ENCODE peak calls at places on chromosomes 13 and 19, in seven cellular contexts. S is mucosa of descending colon, L is fibroblast of lung, I is uterus, F is breast epithelium, Z is cardiac fibroblast, K is PC-3. Q is an unnamed sample.

GRCh38 chr19:7152568-7152967 is 83.1 kb downstream of the ZNF557 start:
- DNase-seq in L (peak), I (no peak), S (no peak), K (no peak), F (no peak), Z (no peak), Q (peak)

GRCh38 chr19:7617172-7617571 is 12.2 kb downstream of the XAB2 start:
- DNase-seq in K (no peak), S (no peak), L (no peak), F (no peak), I (no peak), Z (no peak), Q (no peak)

GRCh38 chr19:3423183-3423829 is 56.9 kb downstream of the NFIC start:
- DNase-seq in Z (peak), I (no peak), K (no peak), S (no peak), L (no peak), F (no peak), Q (no peak)

GRCh38 chr13:25752957-25753540 is 298.8 kb downstream of the SHISA2 start:
- DNase-seq in Z (peak), L (peak), K (peak), I (peak), S (peak), F (no peak), Q (no peak)

GRCh38 chr19:46713781-46714522 is 3.0 kb downstream of the PRKD2 start:
- DNase-seq in Z (peak), I (peak), F (peak), L (peak), S (peak), K (peak), Q (peak)

GRCh38 chr19:38924383-38924782 is 6.2 kb downstream of the SARS2 start:
- DNase-seq in K (no peak), L (no peak), S (no peak), I (no peak), F (no peak), Z (no peak), Q (no peak)

GRCh38 chr13:93226623-93227279 is at the start of gene GPC6:
- DNase-seq in S (peak), I (no peak), Z (peak), F (no peak), L (peak), K (peak), Q (peak)

GRCh38 chr19:40216013-40216776 is 2.0 kb downstream of the TTC9B start:
- DNase-seq in F (no peak), I (no peak), K (no peak), S (no peak), Z (no peak), L (no peak), Q (no peak)

DNA sequence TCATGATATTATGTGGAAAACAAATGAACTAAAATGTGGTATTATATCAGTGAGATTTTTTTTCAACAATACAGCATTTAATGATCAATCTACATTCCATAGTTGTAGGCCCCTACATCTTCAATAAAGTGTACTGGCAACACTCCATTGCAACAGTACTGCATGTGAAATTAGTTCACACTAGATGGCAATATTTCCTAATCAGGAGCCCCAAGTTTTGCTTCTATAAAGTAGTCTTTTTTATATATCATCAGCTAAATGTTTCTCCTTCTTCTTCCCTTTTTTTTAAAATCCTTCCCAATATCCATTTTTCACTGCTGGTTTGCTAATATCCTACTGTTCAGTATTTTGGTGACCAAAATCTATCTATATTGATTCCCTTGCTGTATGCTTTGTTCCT is 528.3 kb upstream of the ATXN8OS start:
- DNase-seq in Z (no peak), L (no peak), S (no peak), K (peak), I (no peak), F (no peak), Q (no peak)
- TF ChIP-seq CTCF in Z (no peak), L (no peak), S (no peak), K (peak), I (no peak), F (no peak), Q (no peak)

GRCh38 chr19:42024622-42025111 is 30.6 kb upstream of the ATP1A3 start:
- DNase-seq in L (peak), F (no peak), K (no peak), S (no peak), I (peak), Z (peak), Q (no peak)

GRCh38 chr19:42023943-42024260 is 29.9 kb upstream of the ATP1A3 start:
- DNase-seq in Z (no peak), L (no peak), S (no peak), F (no peak), I (no peak), K (no peak), Q (no peak)

GRCh38 chr19:42022616-42023015 is 28.6 kb upstream of the ATP1A3 start:
- DNase-seq in Z (no peak), I (no peak), S (no peak), L (no peak), K (no peak), F (no peak), Q (no peak)

GRCh38 chr19:42021185-42021584 is 27.2 kb upstream of the ATP1A3 start:
- DNase-seq in I (no peak), Z (no peak), F (no peak), K (no peak), L (no peak), S (no peak), Q (no peak)

GRCh38 chr19:42023121-42023942 is 29.3 kb upstream of the ATP1A3 start:
- DNase-seq in K (peak), L (peak), Z (peak), S (peak), F (no peak), I (no peak), Q (peak)
- TF ChIP-seq CTCF in K (peak), L (no peak), Z (peak), S (peak), F (no peak), I (no peak), Q (peak)

DNA sequence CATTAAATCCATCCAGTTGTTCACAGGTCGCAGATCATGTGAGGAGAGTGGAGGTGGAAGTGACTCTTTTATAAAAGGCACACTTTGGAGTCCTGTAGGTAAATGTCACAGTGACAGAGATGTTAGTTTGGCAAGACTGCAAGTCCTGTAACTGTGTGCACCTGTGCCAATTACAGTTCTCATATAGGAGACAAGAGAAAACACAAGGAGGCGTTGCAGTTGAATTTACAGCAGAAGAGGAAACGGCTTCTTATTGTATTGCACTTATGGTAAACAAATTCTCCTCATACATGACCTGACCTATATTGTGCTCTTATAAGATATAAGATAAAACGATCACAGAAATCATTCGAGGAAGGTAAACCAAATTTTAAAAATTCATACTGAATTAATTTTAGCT is 732.8 kb upstream of the SLC10A2 start:
- DNase-seq in L (no peak), S (no peak), K (peak), Z (no peak), F (no peak), I (no peak), Q (no peak)
- TF ChIP-seq CTCF in L (no peak), S (no peak), K (peak), Z (no peak), F (no peak), I (no peak), Q (no peak)

DNA sequence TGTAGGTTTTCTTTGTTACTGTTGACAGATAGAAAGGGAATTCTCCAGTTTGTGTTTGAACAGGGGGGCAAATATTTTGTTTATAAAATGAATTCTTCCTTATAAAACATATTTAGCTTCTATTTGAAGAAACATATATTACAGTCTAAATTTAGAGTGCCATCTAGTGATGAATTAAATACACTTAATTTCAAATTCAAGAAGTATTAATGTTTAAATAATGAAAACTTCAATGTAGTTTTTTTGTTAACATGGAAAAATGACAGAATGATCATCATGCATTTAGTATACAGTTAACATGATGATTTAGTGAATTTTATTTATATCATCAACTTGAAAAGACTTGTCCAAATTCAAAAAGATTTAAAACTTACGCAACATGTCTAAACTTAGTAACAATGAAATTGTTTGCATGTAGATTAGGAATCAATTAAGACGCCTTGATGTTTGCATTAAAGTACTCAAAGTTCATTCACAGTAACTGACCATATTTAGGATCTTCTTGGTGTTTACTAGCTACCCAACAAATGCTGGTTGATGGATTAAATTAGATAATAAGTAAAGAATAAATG is 765.9 kb upstream of the SLITRK1 start:
- DNase-seq in Z (peak), F (no peak), L (no peak), I (no peak), S (no peak), K (peak), Q (no peak)
- TF ChIP-seq CTCF in Z (peak), F (no peak), L (no peak), I (no peak), S (no peak), K (peak), Q (no peak)

DNA sequence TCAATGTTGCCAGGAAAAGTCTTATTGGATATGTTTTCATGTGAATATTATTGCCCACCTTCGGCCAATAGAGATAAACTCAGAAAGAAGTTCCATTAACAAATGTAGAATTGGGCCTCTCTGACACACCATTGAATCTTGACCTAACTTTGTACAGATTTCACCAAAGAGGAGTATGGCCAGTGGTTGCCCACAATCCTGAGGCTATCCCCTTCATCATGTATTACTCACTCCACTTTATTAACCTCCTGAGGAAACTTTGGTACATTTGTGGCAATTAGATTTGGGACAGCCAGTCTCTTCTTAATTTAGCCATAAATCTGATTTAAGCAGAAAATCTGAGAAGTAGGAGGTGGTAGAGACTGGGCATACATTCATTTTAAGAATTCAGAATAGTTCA is 53.3 kb upstream of the POSTN start:
- DNase-seq in F (no peak), S (no peak), L (peak), Z (no peak), K (peak), I (no peak), Q (no peak)
- TF ChIP-seq CTCF in F (no peak), S (no peak), L (no peak), Z (no peak), K (no peak), I (no peak), Q (no peak)

GRCh38 chr13:39675904-39676303 is 20.4 kb downstream of the COG6 start:
- DNase-seq in Z (peak), L (peak), S (no peak), I (no peak), K (no peak), F (no peak), Q (no peak)

GRCh38 chr13:39672378-39673132 is 17.1 kb downstream of the COG6 start:
- DNase-seq in S (no peak), L (no peak), Z (no peak), F (no peak), K (no peak), I (no peak), Q (no peak)

GRCh38 chr13:39682310-39682709 is 26.8 kb downstream of the COG6 start:
- DNase-seq in S (no peak), L (no peak), Z (no peak), I (no peak), K (no peak), F (no peak), Q (no peak)

DNA sequence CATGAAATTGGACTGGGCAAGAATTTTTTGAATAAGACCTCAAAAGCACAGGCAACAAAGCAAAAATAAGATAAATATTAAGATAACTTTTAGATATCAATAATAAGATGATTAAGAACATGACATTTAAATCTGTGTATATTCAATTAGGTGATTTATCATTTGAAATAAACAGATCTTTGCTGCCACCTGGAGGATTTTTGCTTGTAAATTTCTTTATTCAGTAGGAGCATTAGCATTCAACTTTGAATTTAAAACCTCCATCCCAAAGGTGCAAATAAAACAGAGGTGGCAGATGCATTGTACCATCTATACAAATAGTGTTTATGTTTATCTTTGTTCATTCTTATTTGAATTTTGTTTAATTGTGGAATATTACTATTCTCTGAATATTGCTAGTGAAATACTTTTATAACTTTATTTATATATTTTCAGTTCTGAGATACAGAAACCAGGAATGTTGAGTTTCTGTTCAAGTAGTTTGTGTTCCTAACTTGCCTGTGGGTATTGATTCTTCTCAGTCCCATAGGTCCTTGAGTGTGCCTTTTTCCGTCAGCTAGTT is 20.9 kb downstream of the COG6 start:
- DNase-seq in I (no peak), K (peak), L (peak), S (peak), Z (peak), F (no peak), Q (no peak)
- TF ChIP-seq CTCF in I (peak), K (peak), L (no peak), S (no peak), Z (peak), F (peak), Q (peak)

GRCh38 chr19:50331187-50332013 is 2.2 kb upstream of the KCNC3 start:
- DNase-seq in S (no peak), L (no peak), K (no peak), Z (no peak), F (no peak), I (no peak), Q (peak)

GRCh38 chr19:50327461-50328256 is 1.5 kb downstream of the KCNC3 start:
- DNase-seq in Z (no peak), I (no peak), S (no peak), K (no peak), F (no peak), L (no peak), Q (no peak)

GRCh38 chr19:50328257-50329145 is 676 bp downstream of the KCNC3 start:
- DNase-seq in Z (peak), S (peak), F (no peak), L (no peak), I (no peak), K (peak), Q (peak)

GRCh38 chr19:50330365-50331078 is 1.3 kb upstream of the KCNC3 start:
- DNase-seq in Z (peak), K (peak), L (peak), I (peak), S (peak), F (peak), Q (peak)

DNA sequence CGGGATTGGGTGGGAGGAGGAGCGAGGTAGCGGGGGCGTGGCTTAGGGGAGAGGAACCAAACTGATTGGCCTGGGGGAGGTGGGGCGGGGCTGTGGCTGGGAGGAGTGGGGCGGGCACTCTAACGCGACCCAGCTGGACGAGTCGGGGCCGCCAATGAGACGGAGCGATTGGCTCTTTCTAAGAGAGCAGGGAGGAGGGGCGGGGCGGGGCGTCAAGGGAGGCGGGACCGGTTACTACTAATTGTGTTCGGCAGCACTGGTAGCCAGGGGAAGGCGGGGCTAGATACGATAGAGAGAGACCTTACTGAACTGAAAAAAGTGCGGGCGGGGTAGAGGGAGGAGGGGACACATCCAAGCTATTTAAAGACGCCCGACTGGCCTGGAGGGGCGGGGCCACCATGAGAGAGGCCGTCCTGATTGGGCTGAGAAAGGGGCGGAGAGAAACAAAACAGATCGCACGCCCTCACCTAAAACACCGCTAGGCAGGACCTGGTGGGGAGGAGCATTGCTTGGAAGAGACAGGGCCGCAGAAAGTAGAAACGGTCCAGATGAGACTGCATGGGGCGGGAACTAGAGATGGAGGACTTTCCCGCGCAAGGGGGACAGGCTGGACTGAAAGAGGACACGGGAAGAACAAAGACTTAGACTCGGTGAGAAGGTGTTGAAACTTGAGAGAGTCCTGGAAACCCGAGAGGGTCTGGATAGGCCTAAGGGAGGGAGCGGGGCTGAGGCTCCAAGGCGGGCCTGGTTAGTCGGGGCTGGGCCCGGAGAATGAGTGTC is at the start of gene KCNC3:
- DNase-seq in K (peak), Z (peak), L (peak), I (peak), S (peak), F (peak), Q (peak)
- TF ChIP-seq CTCF in K (no peak), Z (no peak), L (no peak), I (no peak), S (no peak), F (no peak), Q (no peak)

GRCh38 chr19:18849838-18850400 is 18.2 kb downstream of the UPF1 start:
- DNase-seq in F (no peak), K (no peak), I (peak), S (no peak), L (no peak), Z (no peak), Q (peak)

GRCh38 chr19:18846862-18847515 is 15.2 kb downstream of the UPF1 start:
- DNase-seq in I (peak), L (peak), F (no peak), S (peak), K (peak), Z (peak), Q (peak)

GRCh38 chr19:18848860-18849661 is 17.3 kb downstream of the UPF1 start:
- DNase-seq in L (no peak), K (no peak), Z (peak), F (no peak), S (peak), I (peak), Q (no peak)

GRCh38 chr19:18845961-18846360 is 14.2 kb downstream of the UPF1 start:
- DNase-seq in L (no peak), S (no peak), Z (no peak), F (no peak), I (no peak), K (no peak), Q (no peak)

DNA sequence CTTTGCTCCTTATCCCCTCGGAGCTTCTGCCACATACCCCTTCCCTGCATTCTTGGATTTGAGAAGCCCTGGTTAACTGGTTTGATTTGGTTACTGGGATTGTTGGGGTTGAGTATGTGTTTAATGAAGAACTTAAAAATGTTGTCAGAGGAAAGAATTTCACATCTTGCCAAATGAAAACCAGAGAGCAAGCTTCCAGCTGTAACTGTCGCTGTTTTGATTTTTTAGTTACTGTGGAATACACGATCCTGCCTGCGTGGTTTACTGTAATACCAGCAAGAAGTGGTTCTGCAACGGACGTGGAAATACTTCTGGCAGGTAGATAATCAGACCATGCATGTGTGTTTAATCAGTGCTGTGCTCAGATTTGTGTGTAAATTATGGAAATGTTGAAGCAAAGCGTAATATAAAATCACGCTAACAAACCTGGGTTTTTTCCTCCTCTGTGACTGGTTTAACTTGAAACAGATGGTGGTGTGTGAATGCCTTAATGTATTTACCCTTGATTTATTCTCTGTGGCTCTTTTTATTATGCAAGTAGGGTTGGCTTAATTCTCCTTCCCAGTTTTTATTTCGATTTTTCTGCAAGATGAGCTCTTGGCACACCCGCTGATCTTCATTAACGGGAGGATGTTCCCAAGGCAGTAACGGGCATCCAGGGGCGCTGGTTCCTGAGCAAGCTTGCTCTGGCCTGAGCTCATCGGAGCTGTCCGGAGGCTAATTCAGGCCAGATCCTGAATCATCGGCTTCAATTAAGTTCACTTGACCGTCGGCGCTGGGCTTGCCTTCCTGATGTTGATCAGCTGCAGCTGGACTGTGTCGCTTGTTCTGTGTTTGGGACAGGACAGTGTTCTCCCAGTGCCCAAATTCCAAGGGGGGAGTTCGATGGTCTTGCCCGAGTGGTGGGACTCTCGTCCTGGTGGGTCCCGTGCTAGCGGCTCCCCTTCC is 16.0 kb downstream of the UPF1 start:
- DNase-seq in I (peak), F (no peak), K (no peak), S (no peak), L (no peak), Z (peak), Q (no peak)
- TF ChIP-seq CTCF in I (no peak), F (no peak), K (peak), S (no peak), L (no peak), Z (no peak), Q (no peak)

GRCh38 chr19:2171349-2172145 is 7.8 kb downstream of the DOT1L start:
- DNase-seq in F (no peak), Z (peak), L (peak), K (no peak), S (no peak), I (no peak), Q (no peak)
- TF ChIP-seq CTCF in F (no peak), Z (peak), L (no peak), K (peak), S (no peak), I (no peak), Q (no peak)

Q was measured in nephron progenitor cell.